ENCODE peak calls at places on chromosomes 3 and 15, in eight cellular contexts. V is activated T-cell treated with anti-CD3 and anti-CD28 coated beads for 48 hours; Y is effector CD4-positive, alpha-beta T cell; X is NCI-H187; E is GM04504; N is activated CD4-positive, alpha-beta T cell treated with anti-CD3 and anti-CD28 coated beads for 4 hours; G is NCI-H1436; F is HCEC 1CT. S is an unnamed sample.
A peak's percentile ranks its signal among the peaks of the same experiment; 100 is the strongest.

GRCh38 chr3:154050766-154051165 is 70.4 kb upstream of the ARHGEF26 start:
- DNase-seq in V (no peak), E (no peak), G (no peak), Y (no peak), X (no peak), N (no peak), F (no peak), S (peak; percentile 26)

GRCh38 chr3:60758169-60758568 is 493.1 kb downstream of the FHIT start:
- DNase-seq in E (no peak), F (no peak), V (no peak), Y (no peak), N (no peak), X (no peak), G (no peak), S (no peak)

GRCh38 chr3:50260027-50260941 is 8.7 kb upstream of the SEMA3B start:
- DNase-seq in F (peak; percentile 83), N (peak; percentile 73), X (peak; percentile 35), V (peak; percentile 89), Y (peak; percentile 79), G (peak; percentile 56), E (peak; percentile 79), S (peak; percentile 88)

GRCh38 chr15:73886717-73887345 is 13.5 kb downstream of the TBC1D21 start:
- DNase-seq in N (no peak), G (no peak), F (no peak), Y (no peak), X (no peak), E (no peak), V (no peak), S (no peak)

GRCh38 chr3:9088431-9089353 is 125.4 kb upstream of the RAD18 start:
- DNase-seq in X (no peak), N (no peak), G (no peak), V (no peak), Y (no peak), F (no peak), E (no peak), S (peak; percentile 82)

GRCh38 chr3:173943264-173943663 is 545.7 kb downstream of the NLGN1 start:
- DNase-seq in G (peak; percentile 64), E (no peak), X (no peak), F (no peak), Y (no peak), N (no peak), V (no peak), S (no peak)

GRCh38 chr15:35098737-35099136 is 13.6 kb upstream of the NANOGP8 start:
- DNase-seq in F (no peak), V (no peak), G (no peak), Y (no peak), E (no peak), X (no peak), N (no peak), S (no peak)

GRCh38 chr3:54905936-54906335 is 21.9 kb downstream of the LRTM1 start:
- DNase-seq in G (no peak), F (no peak), Y (no peak), X (no peak), E (no peak), N (no peak), V (no peak), S (no peak)

GRCh38 chr3:124813541-124813940 is 73.6 kb downstream of the ITGB5 start:
- DNase-seq in F (no peak), V (no peak), E (no peak), X (no peak), N (no peak), G (no peak), Y (no peak), S (no peak)

GRCh38 chr15:79206940-79207339 is 75.6 kb upstream of the ANKRD34C start:
- DNase-seq in F (no peak), X (no peak), N (no peak), Y (no peak), E (no peak), V (no peak), G (no peak), S (no peak)

GRCh38 chr3:165130709-165131108 is 52.4 kb upstream of the SI start:
- DNase-seq in V (no peak), X (no peak), Y (no peak), N (no peak), F (no peak), E (no peak), G (no peak), S (no peak)

S was measured in fibroblast of gingiva.